ENCODE peak calls at places on chromosomes 11 and 22, in four cellular contexts. O is AG09309, Z is astrocyte of the spinal cord, G is GM10248. J is an unnamed sample.

GRCh38 chr11:98456281-98456680 is 564.5 kb upstream of the CNTN5 start:
- DNase-seq in G (no peak), Z (no peak), O (no peak), J (no peak)

GRCh38 chr11:132072044-132072879 is 701.8 kb downstream of the NTM start:
- DNase-seq in Z (peak; percentile 98), O (peak; percentile 98), G (no peak), J (no peak)

GRCh38 chr11:96263361-96263763 is 79.6 kb downstream of the MAML2 start:
- DNase-seq in G (no peak), O (peak; percentile 79), Z (peak; percentile 57), J (no peak)

GRCh38 chr22:44616882-44617655 is 84.9 kb upstream of the PRR5 start:
- DNase-seq in O (no peak), G (no peak), Z (no peak), J (no peak)

GRCh38 chr11:68010058-68011041 is at the start of gene ALDH3B1:
- DNase-seq in G (no peak), O (no peak), Z (peak; percentile 79), J (no peak)

GRCh38 chr11:116615211-116615865 is 157.4 kb downstream of the BUD13 start:
- DNase-seq in Z (no peak), G (no peak), O (no peak), J (no peak)

GRCh38 chr11:129331871-129332274 is 43.8 kb upstream of the BARX2 start:
- DNase-seq in Z (peak; percentile 74), O (peak; percentile 20), G (peak; percentile 62), J (peak; percentile 59)

GRCh38 chr11:35343033-35343598 is 76.2 kb downstream of the SLC1A2 start:
- DNase-seq in G (no peak), Z (no peak), O (no peak), J (no peak)

GRCh38 chr22:50276143-50276542 is 6.0 kb upstream of the MAPK11 start:
- DNase-seq in Z (peak; percentile 49), G (peak; percentile 65), O (no peak), J (peak; percentile 78)

GRCh38 chr11:23423119-23423518 is 562.8 kb upstream of the CCDC179 start:
- DNase-seq in O (no peak), G (no peak), Z (peak; percentile 22), J (no peak)

GRCh38 chr22:20654343-20655208 is 119.3 kb upstream of the SERPIND1 start:
- DNase-seq in O (no peak), G (no peak), Z (no peak), J (no peak)

GRCh38 chr11:110176366-110177056 is 83.3 kb downstream of the ZC3H12C start:
- DNase-seq in O (no peak), Z (peak; percentile 17), G (no peak), J (no peak)

GRCh38 chr11:132718711-132719641 is 813.3 kb downstream of the OPCML start:
- DNase-seq in G (no peak), Z (peak; percentile 37), O (no peak), J (no peak)

GRCh38 chr22:49320714-49321476 is 506.8 kb downstream of the BRD1 start:
- DNase-seq in G (no peak), O (no peak), Z (no peak), J (no peak)

GRCh38 chr11:131977854-131978253 is 607.4 kb downstream of the NTM start:
- DNase-seq in G (no peak), O (peak; percentile 16), Z (peak; percentile 68), J (no peak)

GRCh38 chr11:76232026-76232665 is 25.8 kb upstream of the WNT11 start:
- DNase-seq in O (no peak), G (peak; percentile 80), Z (no peak), J (peak; percentile 83)

GRCh38 chr11:67289651-67290479 is 762 bp downstream of the ANKRD13D start:
- DNase-seq in Z (no peak), G (no peak), O (no peak), J (no peak)

GRCh38 chr11:79503028-79503427 is 62.2 kb upstream of the TENM4 start:
- DNase-seq in O (no peak), Z (peak; percentile 49), G (no peak), J (no peak)

GRCh38 chr22:45997077-45997774 is 20.3 kb upstream of the WNT7B start:
- DNase-seq in G (no peak), Z (peak; percentile 98), O (peak; percentile 93), J (no peak)

GRCh38 chr22:19970031-19970478 is 28.4 kb upstream of the TXNRD2 start:
- DNase-seq in Z (no peak), G (no peak), O (no peak), J (no peak)

GRCh38 chr11:93494341-93494740 is 48.9 kb downstream of the SMCO4 start:
- DNase-seq in O (peak; percentile 73), Z (peak; percentile 95), G (no peak), J (no peak)

GRCh38 chr11:44792171-44792570 is 65.4 kb downstream of the TSPAN18 start:
- DNase-seq in Z (no peak), O (no peak), G (no peak), J (no peak)

GRCh38 chr22:38046070-38046748 is 11.0 kb upstream of the PICK1 start:
- DNase-seq in Z (no peak), G (no peak), O (no peak), J (no peak)

GRCh38 chr22:45082795-45083194 is 73.0 kb upstream of the PHF21B start:
- DNase-seq in O (no peak), G (no peak), Z (no peak), J (peak; percentile 53)

GRCh38 chr11:62152245-62153086 is 28.7 kb downstream of the INCENP start:
- DNase-seq in Z (no peak), O (no peak), G (no peak), J (no peak)

GRCh38 chr11:97909544-97910394 is 1111.0 kb upstream of the CNTN5 start:
- DNase-seq in G (no peak), Z (peak; percentile 69), O (no peak), J (no peak)

GRCh38 chr11:76698321-76699043 is 27.9 kb upstream of the LRRC32 start:
- DNase-seq in G (no peak), Z (no peak), O (no peak), J (no peak)

GRCh38 chr11:68840661-68841653 is 759 bp downstream of the CPT1A start:
- DNase-seq in O (no peak), Z (peak; percentile 34), G (peak; percentile 47), J (peak; percentile 60)

GRCh38 chr11:11813288-11813962 is 28.3 kb upstream of the USP47 start:
- DNase-seq in Z (peak; percentile 87), O (peak; percentile 90), G (no peak), J (no peak)

GRCh38 chr11:29019960-29020683 is 911.9 kb downstream of the METTL15 start:
- DNase-seq in G (no peak), Z (peak; percentile 53), O (no peak), J (no peak)

GRCh38 chr11:35525501-35526175 is at the start of gene PAMR1:
- DNase-seq in G (peak; percentile 42), Z (peak; percentile 82), O (no peak), J (peak; percentile 52)

GRCh38 chr22:44823396-44823795 is 71.0 kb downstream of the ARHGAP8 start:
- DNase-seq in Z (no peak), G (no peak), O (no peak), J (no peak)

GRCh38 chr22:36136475-36136874 is 24.1 kb downstream of the APOL3 start:
- DNase-seq in O (no peak), Z (peak; percentile 25), G (no peak), J (no peak)

GRCh38 chr11:19445771-19446170 is 205.0 kb upstream of the E2F8 start:
- DNase-seq in O (no peak), G (no peak), Z (no peak), J (no peak)

GRCh38 chr11:74138021-74138420 is 32.8 kb downstream of the C2CD3 start:
- DNase-seq in O (no peak), Z (peak; percentile 69), G (no peak), J (no peak)
- TF ChIP-seq CTCF in O (no peak), Z (no peak), G (no peak), J (no peak)

GRCh38 chr11:15196704-15197103 is 82.0 kb downstream of the INSC start:
- DNase-seq in G (no peak), O (no peak), Z (no peak), J (no peak)
- TF ChIP-seq CTCF in G (no peak), O (no peak), Z (no peak), J (no peak)

GRCh38 chr11:13227676-13228255 is 49.8 kb upstream of the BMAL1 start:
- DNase-seq in Z (no peak), O (no peak), G (no peak), J (no peak)
- TF ChIP-seq CTCF in Z (no peak), O (no peak), G (no peak), J (no peak)

DNA sequence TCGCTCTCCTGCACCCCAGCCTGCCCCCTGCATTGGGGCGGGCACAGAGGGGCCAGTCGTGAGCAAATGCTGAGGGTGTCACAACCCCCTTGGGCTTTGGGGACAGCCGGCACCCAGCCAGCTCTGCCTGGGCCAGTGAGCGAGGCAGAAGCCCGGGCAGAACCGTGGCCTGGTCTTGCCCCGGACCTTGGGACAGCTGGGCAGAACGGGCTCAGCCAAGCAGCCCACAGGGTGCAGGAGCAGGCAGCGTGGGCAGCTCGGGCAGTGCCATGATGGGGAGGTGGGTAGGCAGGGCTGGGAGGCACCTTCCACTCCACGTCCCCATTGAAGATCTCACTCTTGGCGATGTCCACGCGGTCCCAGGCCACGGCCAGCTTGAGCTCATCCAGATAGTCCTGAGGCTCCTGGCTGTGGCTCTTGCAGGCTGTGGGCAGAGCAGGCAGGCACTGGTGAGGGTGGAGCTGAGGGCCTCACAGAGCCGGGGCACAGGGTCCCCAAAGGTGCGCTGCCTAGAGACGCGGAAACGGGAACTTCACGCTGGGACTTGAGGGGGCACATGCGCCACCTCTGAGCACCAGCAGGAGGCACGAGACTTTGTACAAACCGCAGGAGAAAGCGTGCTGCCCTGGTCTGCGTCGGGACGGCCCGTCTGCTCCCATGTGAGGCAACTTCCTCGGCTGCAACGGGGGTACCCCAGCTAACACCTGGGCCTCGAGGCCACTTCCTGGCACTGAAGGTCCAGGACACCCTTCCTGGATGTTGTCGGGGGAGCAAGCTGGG is 15.2 kb downstream of the TSSC4 start:
- DNase-seq in G (no peak), Z (no peak), O (no peak), J (no peak)
- TF ChIP-seq CTCF in G (no peak), Z (peak; percentile 2), O (no peak), J (no peak)

GRCh38 chr11:8913961-8914660 is 3.1 kb downstream of the AKIP1 start:
- DNase-seq in O (no peak), G (peak; percentile 48), Z (peak; percentile 41), J (peak; percentile 53)
- TF ChIP-seq CTCF in O (peak; percentile 83), G (peak; percentile 71), Z (peak; percentile 85), J (peak; percentile 54)

DNA sequence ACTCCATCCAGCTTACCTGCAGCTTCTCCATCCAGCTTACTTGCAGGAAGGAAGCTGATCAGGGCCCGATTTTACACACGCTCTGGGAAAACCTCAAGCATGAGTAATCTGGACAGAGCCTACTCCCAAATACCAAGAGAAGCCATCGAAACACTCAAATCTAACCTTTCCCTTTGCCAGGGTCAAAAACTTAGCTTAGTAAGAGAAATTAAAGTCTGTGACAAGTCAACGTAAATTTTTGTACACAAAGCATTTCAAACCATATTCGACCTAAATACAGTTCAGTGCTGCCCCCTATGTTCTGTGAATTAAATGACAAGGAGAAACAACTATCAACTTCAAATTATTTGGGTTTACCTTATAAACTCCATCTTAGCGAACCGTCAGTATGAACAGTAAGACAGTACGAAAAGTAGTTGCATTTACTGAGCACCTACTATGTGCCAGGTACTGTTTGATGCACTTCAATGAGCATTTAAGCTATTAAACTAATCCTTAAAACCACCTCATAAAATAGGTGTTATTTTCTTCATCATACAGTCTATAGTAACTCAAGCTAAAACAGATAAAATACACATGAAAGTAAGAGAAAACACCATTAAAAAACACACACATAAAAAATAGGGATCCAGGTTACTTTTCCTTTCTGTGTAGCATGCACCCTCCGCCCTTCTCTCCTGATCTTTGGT is 36.9 kb downstream of the ARFGAP3 start:
- DNase-seq in G (no peak), Z (peak; percentile 78), O (peak; percentile 55), J (no peak)
- TF ChIP-seq CTCF in G (no peak), Z (peak; percentile 59), O (peak; percentile 44), J (no peak)

GRCh38 chr11:6900327-6900999 is 8.2 kb upstream of the OR2D2 start:
- DNase-seq in Z (no peak), O (no peak), G (no peak), J (no peak)
- TF ChIP-seq CTCF in Z (no peak), O (no peak), G (no peak), J (no peak)

J was measured in GM13976.